ENCODE peak calls at places on chromosomes 11 and 22, in five cellular contexts. J, Z, W, N and P are unnamed samples.

GRCh38 chr11:69242583-69242940 is 51.4 kb upstream of the MYEOV start:
- DNase-seq in W (no peak), J (no peak), Z (no peak), N (no peak), P (no peak)

GRCh38 chr11:70491696-70492472 is 93.6 kb downstream of the CTTN start:
- DNase-seq in Z (no peak), J (no peak), N (no peak), W (no peak), P (no peak)

GRCh38 chr22:31122532-31123291 is at the start of gene INPP5J:
- DNase-seq in N (peak), J (peak), W (no peak), Z (no peak), P (no peak)

GRCh38 chr11:6328321-6328720 is 8.0 kb upstream of the CAVIN3 start:
- DNase-seq in Z (no peak), W (no peak), J (no peak), N (no peak), P (no peak)

GRCh38 chr22:49913026-49913425 is 5.2 kb downstream of the ALG12 start:
- DNase-seq in W (no peak), N (no peak), J (no peak), Z (no peak), P (no peak)

GRCh38 chr11:1070594-1071462 is 3.8 kb upstream of the MUC2 start:
- DNase-seq in Z (no peak), J (no peak), N (no peak), W (no peak), P (no peak)

GRCh38 chr11:9225748-9226298 is 39.3 kb downstream of the DENND5A start:
- DNase-seq in W (no peak), Z (no peak), N (no peak), J (no peak), P (no peak)

GRCh38 chr11:118128310-118128709 is 24.3 kb downstream of the SCN4B start:
- DNase-seq in J (no peak), N (no peak), W (no peak), Z (no peak), P (no peak)

GRCh38 chr11:126407682-126408288 is 52.3 kb downstream of the ST3GAL4 start:
- DNase-seq in J (no peak), N (no peak), Z (no peak), W (no peak), P (no peak)

GRCh38 chr22:29342577-29343312 is 27.2 kb upstream of the RASL10A start:
- DNase-seq in J (no peak), N (no peak), W (no peak), Z (no peak), P (no peak)

GRCh38 chr11:97722065-97722464 is 1298.7 kb upstream of the CNTN5 start:
- DNase-seq in Z (no peak), J (no peak), N (no peak), W (no peak), P (no peak)

GRCh38 chr11:3970101-3970500 is 114.6 kb downstream of the STIM1 start:
- DNase-seq in N (no peak), J (no peak), W (no peak), Z (no peak), P (no peak)

GRCh38 chr11:10680956-10681487 is 12.5 kb downstream of the IRAG1 start:
- DNase-seq in J (no peak), W (no peak), N (no peak), Z (no peak), P (no peak)

GRCh38 chr11:64842851-64843841 is 1.3 kb downstream of the CDC42BPG start:
- DNase-seq in J (no peak), Z (no peak), N (no peak), W (no peak), P (no peak)